ENCODE peak calls at places on chromosomes 11 and 22, in ten cellular contexts. H, G, W, D, U, Q, Z, L, F and X are unnamed samples. For H3K9me3, the result is how much of the 10 kb centered on the place peaks cover.

GRCh38 chr11:126864934-126865333 is 135.6 kb downstream of the KIRREL3 start:
- DNase-seq in W (no peak), F (no peak), L (no peak), Q (no peak), U (no peak), G (no peak), Z (no peak), D (no peak), H (no peak), X (no peak)

GRCh38 chr22:24185001-24185500 is 3.8 kb downstream of the SUSD2 start:
- DNase-seq in G (no peak), L (no peak), Z (no peak), Q (no peak), D (peak), U (no peak), F (no peak), W (no peak), H (no peak), X (no peak)

GRCh38 chr11:64546600-64546999 is 44.4 kb upstream of the SLC22A12 start:
- DNase-seq in W (no peak), Z (no peak), F (no peak), L (no peak), Q (no peak), G (no peak), D (no peak), H (no peak), U (peak), X (no peak)

GRCh38 chr11:121841487-121842167 is 274.4 kb downstream of the BLID start:
- DNase-seq in Z (no peak), W (no peak), Q (no peak), G (peak), L (no peak), H (no peak), U (no peak), D (no peak), F (no peak), X (no peak)

GRCh38 chr11:113991170-113991569 is 16.3 kb downstream of the HTR3A start:
- DNase-seq in H (no peak), G (peak), L (no peak), D (no peak), U (peak), F (no peak), Q (no peak), W (peak), Z (no peak), X (no peak)

GRCh38 chr11:78380615-78381029 is 37.0 kb downstream of the GAB2 start:
- DNase-seq in Q (no peak), D (no peak), Z (no peak), W (no peak), L (no peak), G (peak), H (no peak), U (no peak), F (no peak), X (no peak)

GRCh38 chr22:44672632-44673031 is 29.4 kb upstream of the PRR5 start:
- DNase-seq in Z (no peak), L (no peak), H (no peak), G (no peak), F (no peak), U (no peak), D (no peak), Q (no peak), W (no peak), X (no peak)

GRCh38 chr11:14554959-14555358 is 34.8 kb upstream of the PSMA1 start:
- DNase-seq in Q (no peak), D (no peak), Z (peak), F (no peak), U (no peak), G (no peak), W (no peak), L (no peak), H (no peak), X (no peak)

GRCh38 chr11:15692739-15693138 is 578.0 kb downstream of the INSC start:
- DNase-seq in F (no peak), Q (no peak), G (peak), D (no peak), L (no peak), H (no peak), W (peak), Z (no peak), U (no peak), X (no peak)

GRCh38 chr11:64558065-64558745 is 32.8 kb upstream of the SLC22A12 start:
- DNase-seq in H (no peak), G (no peak), D (no peak), W (no peak), U (no peak), F (no peak), L (no peak), Q (no peak), Z (no peak), X (no peak)

GRCh38 chr11:15663778-15664218 is 549.1 kb downstream of the INSC start:
- DNase-seq in Q (no peak), H (no peak), Z (no peak), G (no peak), F (peak), D (peak), W (no peak), L (no peak), U (peak), X (no peak)

GRCh38 chr11:117333921-117334320 is 6.3 kb downstream of the CEP164 start:
- DNase-seq in W (no peak), F (no peak), Q (no peak), G (no peak), U (no peak), D (no peak), Z (no peak), H (no peak), L (no peak), X (no peak)

GRCh38 chr11:1763796-1764661 is at the start of gene CTSD:
- DNase-seq in L (peak), Z (peak), U (peak), F (peak), G (peak), D (peak), Q (peak), W (peak), H (peak), X (peak)

GRCh38 chr11:130211781-130212401 is 52.3 kb downstream of the ST14 start:
- DNase-seq in U (peak), Z (peak), Q (peak), L (peak), D (no peak), G (no peak), H (no peak), F (peak), W (no peak), X (no peak)

GRCh38 chr22:45271667-45272188 is 13.0 kb upstream of the UPK3A start:
- DNase-seq in U (peak), Z (no peak), L (peak), F (no peak), W (no peak), G (no peak), H (no peak), Q (peak), D (no peak), X (no peak)

GRCh38 chr11:73210916-73211667 is 7.0 kb upstream of the P2RY2 start:
- DNase-seq in Q (no peak), H (no peak), U (no peak), Z (no peak), G (no peak), L (no peak), D (no peak), F (no peak), W (no peak), X (no peak)

GRCh38 chr11:18749681-18750319 is 23.8 kb upstream of the IGSF22 start:
- DNase-seq in D (peak), H (peak), L (no peak), G (peak), F (no peak), Z (no peak), W (peak), Q (no peak), U (peak), X (no peak)

GRCh38 chr11:373716-374551 is 4.6 kb downstream of the B4GALNT4 start:
- DNase-seq in W (no peak), U (no peak), G (no peak), D (no peak), Z (no peak), F (no peak), Q (no peak), H (no peak), L (no peak), X (no peak)

GRCh38 chr11:64010783-64011182 is 24.5 kb downstream of the OTUB1 start:
- DNase-seq in W (no peak), U (no peak), G (no peak), F (no peak), Z (no peak), H (no peak), L (no peak), Q (no peak), D (no peak), X (no peak)

GRCh38 chr22:33461698-33462434 is 403.7 kb upstream of the SYN3 start:
- DNase-seq in G (no peak), U (no peak), L (no peak), H (no peak), D (no peak), W (peak), Z (no peak), F (no peak), Q (no peak), X (no peak)

GRCh38 chr11:8717544-8717875 is 34.9 kb downstream of the RPL27A start:
- DNase-seq in U (peak), F (no peak), L (no peak), G (no peak), D (no peak), H (no peak), Q (no peak), Z (no peak), W (no peak), X (no peak)

GRCh38 chr11:7514099-7514725 is 413 bp downstream of the PPFIBP2 start:
- DNase-seq in D (no peak), G (no peak), U (peak), Q (peak), H (no peak), Z (no peak), L (no peak), W (no peak), F (peak), X (peak)

GRCh38 chr11:12120031-12121008 is 9.9 kb downstream of the MICAL2 start:
- DNase-seq in G (peak), Z (no peak), D (no peak), U (no peak), H (no peak), W (no peak), Q (no peak), L (no peak), F (no peak), X (no peak)

GRCh38 chr11:43589601-43590250 is 90.8 kb upstream of the HSD17B12 start:
- DNase-seq in H (no peak), Z (no peak), G (no peak), Q (no peak), L (no peak), F (no peak), W (peak), U (no peak), D (no peak), X (no peak)

GRCh38 chr11:86034710-86035109 is 34.2 kb downstream of the PICALM start:
- DNase-seq in D (no peak), W (no peak), L (no peak), F (no peak), H (no peak), U (no peak), Q (no peak), Z (no peak), G (no peak), X (no peak)

GRCh38 chr11:416757-417621 is 2.2 kb upstream of the SIGIRR start:
- DNase-seq in W (peak), F (peak), D (no peak), G (no peak), Z (peak), U (no peak), H (peak), Q (peak), L (peak), X (peak)

GRCh38 chr11:133841279-133842043 is 3.9 kb downstream of the SPATA19 start:
- DNase-seq in Q (no peak), L (no peak), U (no peak), G (no peak), W (no peak), H (no peak), D (no peak), F (no peak), Z (no peak), X (no peak)

GRCh38 chr11:11022126-11022730 is 164.4 kb upstream of the ZBED5 start:
- DNase-seq in G (peak), F (peak), W (no peak), H (no peak), L (no peak), Z (no peak), D (no peak), U (no peak), Q (no peak), X (no peak)

GRCh38 chr11:72652871-72653615 is 21.2 kb downstream of the PDE2A start:
- DNase-seq in Q (no peak), D (peak), H (no peak), F (no peak), L (no peak), U (no peak), W (no peak), Z (no peak), G (no peak), X (no peak)

GRCh38 chr11:64724863-64725535 is 2.0 kb upstream of the NRXN2 start:
- DNase-seq in H (no peak), D (no peak), Z (no peak), F (no peak), L (no peak), Q (no peak), U (no peak), W (no peak), G (no peak), X (no peak)

GRCh38 chr11:13010737-13011342 is 1.7 kb downstream of the RASSF10 start:
- DNase-seq in G (no peak), W (peak), L (peak), D (no peak), H (no peak), Q (peak), U (no peak), Z (peak), F (peak), X (no peak)

GRCh38 chr22:40637181-40638150 is 947 bp upstream of the MRTFA start:
- DNase-seq in Z (peak), W (no peak), Q (peak), F (peak), G (no peak), U (peak), H (no peak), L (peak), D (no peak), X (peak)
- H3K9me3 ChIP-seq in Z (under half), W (under half), Q (under half), F (under half), G (under half), U (under half), H (under half), L (under half), D (under half), X (under half)

DNA sequence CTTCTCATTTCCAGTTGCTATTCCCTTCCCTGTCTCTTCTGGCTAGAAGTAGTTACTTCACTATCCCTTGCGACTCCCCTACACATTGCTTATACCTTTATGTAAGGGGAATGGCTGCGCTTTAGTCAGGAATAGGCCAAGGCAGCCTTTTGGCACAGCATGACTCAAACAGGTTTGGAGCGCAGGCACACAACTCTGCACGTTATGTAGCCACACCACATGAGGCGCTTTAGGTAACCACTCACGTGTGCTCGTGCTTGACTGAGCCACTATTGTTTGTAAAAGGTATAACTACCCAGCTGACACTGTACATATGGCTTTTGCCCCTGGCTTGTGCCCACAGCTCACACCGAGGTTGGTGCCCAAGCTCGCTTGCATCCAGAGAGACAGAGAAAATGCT is 46.7 kb upstream of the LIPT2 start:
- DNase-seq in G (no peak), H (no peak), D (no peak), Q (no peak), U (no peak), Z (no peak), F (no peak), W (no peak), L (no peak), X (no peak)
- H3K9me3 ChIP-seq in G (under half), H (under half), D (under half), Q (under half), U (under half), Z (under half), F (under half), W (under half), L (under half), X (under half)

GRCh38 chr11:60680455-60681119 is 18.8 kb upstream of the MS4A8 start:
- DNase-seq in G (no peak), U (no peak), H (no peak), Q (no peak), F (no peak), Z (no peak), D (no peak), W (no peak), L (no peak), X (no peak)
- H3K9me3 ChIP-seq in G (under half), U (under half), H (under half), Q (under half), F (under half), Z (under half), D (under half), W (under half), L (under half), X (under half)

GRCh38 chr22:48171294-48171693 is 1408.8 kb downstream of the TBC1D22A start:
- DNase-seq in F (no peak), W (no peak), L (no peak), H (no peak), Q (no peak), Z (peak), G (no peak), U (no peak), D (no peak), X (no peak)
- H3K9me3 ChIP-seq in F (under half), W (under half), L (under half), H (under half), Q (under half), Z (under half), G (under half), U (under half), D (under half), X (under half)

GRCh38 chr22:10780281-10780680 is 4747.7 kb upstream of the OR11H1 start:
- DNase-seq in L (no peak), U (no peak), W (no peak), H (no peak), G (no peak), Z (no peak), F (no peak), Q (no peak), D (no peak), X (no peak)
- H3K9me3 ChIP-seq in L (half or more), U (under half), W (under half), H (under half), G (under half), Z (under half), F (under half), Q (under half), D (under half), X (under half)

DNA sequence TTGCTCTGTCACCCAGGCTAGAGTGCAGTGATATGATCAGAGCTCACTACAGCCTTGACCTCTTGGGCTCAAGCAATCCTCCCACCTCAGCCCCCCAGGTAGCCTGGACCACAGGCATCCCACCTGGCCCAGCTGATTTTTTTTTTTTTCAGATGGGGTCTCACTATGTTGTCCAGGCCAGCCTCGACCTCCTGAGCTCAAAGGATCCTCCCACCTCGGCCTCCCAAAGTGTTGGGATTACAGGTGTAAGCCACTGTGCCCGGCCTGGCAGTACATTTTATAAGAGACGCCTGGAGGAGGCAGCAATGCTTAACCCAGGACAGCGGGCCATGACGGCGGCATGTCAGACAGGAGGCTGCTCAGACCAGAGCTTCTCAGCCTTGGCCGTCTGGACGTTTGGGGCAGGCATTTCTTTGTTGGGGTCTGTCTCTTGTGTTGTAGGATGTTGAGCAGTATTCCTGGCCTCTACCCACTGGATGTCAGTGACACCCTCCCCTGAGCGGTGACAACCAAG is 4.3 kb downstream of the LGALS2 start:
- DNase-seq in F (no peak), U (no peak), Q (no peak), L (no peak), H (no peak), Z (no peak), G (no peak), D (no peak), W (no peak), X (no peak)
- H3K9me3 ChIP-seq in F (under half), U (under half), Q (under half), L (under half), H (under half), Z (under half), G (under half), D (under half), W (under half), X (under half)

DNA sequence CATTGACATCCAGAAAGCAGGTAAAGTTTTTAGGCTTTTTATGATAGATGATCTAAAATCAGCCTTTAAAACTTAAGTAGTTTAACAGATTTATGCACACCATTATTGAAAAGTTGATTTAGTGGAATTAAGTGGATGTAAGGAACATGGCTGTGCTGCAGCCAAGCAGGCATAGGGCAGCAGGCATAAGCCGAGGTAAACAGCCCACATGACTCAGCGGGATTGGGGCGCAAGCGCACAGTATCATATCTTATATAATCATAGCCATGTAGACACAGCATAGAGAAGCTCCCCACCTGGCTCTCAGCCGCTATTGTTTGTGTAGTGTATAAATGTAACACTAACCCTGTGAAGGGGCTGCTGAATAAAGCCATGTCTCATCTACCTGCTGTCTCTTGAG is 157.5 kb downstream of the WNT11 start:
- DNase-seq in G (no peak), W (no peak), F (no peak), H (no peak), D (peak), Z (no peak), Q (no peak), U (no peak), L (no peak), X (no peak)
- H3K9me3 ChIP-seq in G (under half), W (under half), F (under half), H (under half), D (under half), Z (under half), Q (under half), U (under half), L (under half), X (under half)